ENCODE peak calls at places on chromosomes 4 and X, in four cellular contexts. L is prostate gland, Z is right lobe of liver, F is IMR-90. Q is an unnamed sample.

GRCh38 chrX:9184231-9184630 is 150.3 kb upstream of the FAM9B start:
- DNase-seq in L (no peak), Z (no peak), F (no peak), Q (no peak)

GRCh38 chr4:55635760-55636621 is at the start of gene NMU:
- DNase-seq in L (peak; percentile 8), Z (peak; percentile 61), F (no peak), Q (no peak)

GRCh38 chr4:41281038-41281634 is 24.4 kb downstream of the UCHL1 start:
- DNase-seq in L (peak; percentile 72), Z (no peak), F (peak; percentile 77), Q (no peak)

GRCh38 chr4:16643852-16644251 is 254.6 kb downstream of the LDB2 start:
- DNase-seq in L (no peak), Z (no peak), F (no peak), Q (no peak)

GRCh38 chr4:171025323-171025722 is 787.9 kb upstream of the GALNTL6 start:
- DNase-seq in L (no peak), Z (no peak), F (no peak), Q (no peak)

GRCh38 chr4:165378763-165379631 is at the start of gene CPE:
- DNase-seq in L (peak; percentile 80), Z (peak; percentile 76), F (peak; percentile 44), Q (peak; percentile 76)

GRCh38 chr4:113707013-113707412 is 54.5 kb downstream of the CAMK2D start:
- DNase-seq in L (no peak), Z (no peak), F (peak; percentile 74), Q (no peak)

GRCh38 chrX:133754657-133755056 is 230.7 kb downstream of the GPC3 start:
- DNase-seq in L (no peak), Z (no peak), F (no peak), Q (no peak)

GRCh38 chrX:45668686-45669443 is 468.2 kb upstream of the DIPK2B start:
- DNase-seq in L (no peak), Z (no peak), F (peak; percentile 95), Q (no peak)

GRCh38 chr4:5500165-5500564 is 208.2 kb downstream of the EVC2 start:
- DNase-seq in L (no peak), Z (no peak), F (peak; percentile 58), Q (no peak)

GRCh38 chr4:150960818-150961217 is 54.3 kb downstream of the LRBA start:
- DNase-seq in L (no peak), Z (no peak), F (no peak), Q (no peak)

GRCh38 chrX:82589410-82589809 is 918.7 kb upstream of the POU3F4 start:
- DNase-seq in L (no peak), Z (no peak), F (no peak), Q (no peak)

GRCh38 chr4:40475609-40476008 is 140.5 kb downstream of the CHRNA9 start:
- DNase-seq in L (no peak), Z (no peak), F (no peak), Q (no peak)

GRCh38 chrX:110425222-110425621 is 66.6 kb downstream of the RTL9 start:
- DNase-seq in L (no peak), Z (no peak), F (no peak), Q (no peak)

GRCh38 chr4:26020896-26021295 is 106.9 kb downstream of the SMIM20 start:
- DNase-seq in L (peak; percentile 23), Z (no peak), F (peak; percentile 67), Q (no peak)

GRCh38 chr4:13243152-13243551 is 241.0 kb downstream of the RAB28 start:
- DNase-seq in L (no peak), Z (no peak), F (no peak), Q (no peak)

DNA sequence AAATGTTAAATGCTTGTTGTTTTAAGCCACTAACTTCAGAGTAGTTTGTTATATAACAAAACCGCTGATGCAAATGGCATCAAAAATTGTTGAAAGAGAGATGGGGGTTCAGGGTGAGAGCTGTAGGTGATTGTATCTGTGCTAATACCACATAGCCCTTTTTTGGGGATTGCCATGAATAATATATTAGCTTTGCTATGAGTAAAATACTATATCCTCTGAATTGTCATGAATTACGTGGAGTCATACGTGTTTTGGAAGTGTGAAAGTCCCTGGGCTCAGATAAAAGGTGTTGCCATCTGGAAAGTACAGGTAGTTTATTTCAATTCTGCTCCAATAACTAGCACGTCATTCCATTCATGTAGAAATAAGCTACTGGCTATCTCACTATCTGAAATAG is 30.6 kb downstream of the DYNLT3 start:
- DNase-seq in L (no peak), Z (no peak), F (no peak), Q (no peak)
- TF ChIP-seq POLR2A in L (no peak), Z (no peak), F (no peak), Q (no peak)

GRCh38 chr4:105474110-105474518 is 252 bp upstream of the PPA2 start:
- DNase-seq in L (no peak), Z (peak; percentile 93), F (peak; percentile 77), Q (peak; percentile 79)
- TF ChIP-seq CTCF in L (no peak), Z (peak; percentile 98), F (peak; percentile 89), Q (no peak)

GRCh38 chrX:150227873-150228272 is 135.2 kb upstream of the MAMLD1 start:
- DNase-seq in L (no peak), Z (no peak), F (no peak), Q (no peak)
- H3K4me1 ChIP-seq in L (no peaks in the 10 kb centered on the region), Z (no peaks in the 10 kb centered on the region), F (no peaks in the 10 kb centered on the region), Q (no peaks in the 10 kb centered on the region)

GRCh38 chrX:30577362-30577961 is at the start of gene TASL:
- DNase-seq in L (no peak), Z (no peak), F (no peak), Q (no peak)
- TF ChIP-seq POLR2A in L (no peak), Z (peak; percentile 39), F (no peak), Q (no peak)

GRCh38 chr4:60759518-60760245 is 440.4 kb upstream of the ADGRL3 start:
- DNase-seq in L (no peak), Z (no peak), F (no peak), Q (no peak)
- TF ChIP-seq CTCF in L (no peak), Z (no peak), F (no peak), Q (no peak)

DNA sequence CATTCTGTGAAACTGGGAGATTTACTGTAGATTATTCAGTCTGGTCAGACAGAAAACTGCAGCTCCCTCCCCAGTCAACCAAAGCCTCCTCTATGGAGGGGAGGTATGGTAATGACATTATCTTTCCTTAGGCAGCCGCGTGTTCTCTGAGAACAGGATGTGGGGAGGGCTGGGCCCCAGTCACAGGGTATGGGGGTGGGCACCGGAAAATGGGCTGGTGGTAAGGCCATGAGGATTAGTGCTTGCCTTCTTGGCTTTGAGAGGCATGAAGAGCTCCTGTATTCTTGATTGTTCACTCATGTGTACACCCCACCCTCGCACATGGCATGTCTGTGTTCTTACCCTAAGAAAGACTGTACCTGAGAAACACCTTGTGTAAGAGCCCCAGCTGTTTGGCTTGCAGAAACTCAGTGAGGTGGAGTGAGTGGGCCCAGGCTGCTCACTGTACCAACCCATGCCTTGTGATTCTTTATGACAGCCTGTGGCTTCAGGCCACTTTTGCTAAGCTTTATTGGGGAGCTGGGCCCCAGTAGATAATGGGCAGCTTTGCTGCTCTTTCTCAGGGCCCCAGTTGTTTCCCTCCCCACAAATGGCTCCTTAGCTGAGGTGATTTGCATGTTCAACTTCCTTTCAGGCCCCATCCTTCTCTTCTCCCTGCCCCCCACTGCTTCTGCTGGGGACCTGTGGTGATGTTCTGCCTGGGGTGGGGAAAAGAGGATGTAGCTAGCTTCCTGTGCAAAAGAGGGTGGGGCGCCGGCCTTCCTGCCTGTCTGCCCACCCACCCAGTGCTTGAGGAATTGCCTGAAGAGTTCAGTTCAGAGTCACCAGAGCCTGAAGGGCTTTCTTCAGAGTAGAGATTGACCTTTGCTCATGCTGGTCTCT is 30.7 kb downstream of the MSN start:
- DNase-seq in L (no peak), Z (peak; percentile 66), F (no peak), Q (no peak)
- H3K4me1 ChIP-seq in L (no peaks in the 10 kb centered on the region), Z (peaks cover 4% of the 10 kb centered on the region), F (peaks cover 11% of the 10 kb centered on the region), Q (no peaks in the 10 kb centered on the region)

GRCh38 chr4:139300431-139301142 is 718 bp upstream of the NAA15 start:
- DNase-seq in L (peak; percentile 9), Z (no peak), F (peak; percentile 72), Q (no peak)

GRCh38 chr4:139304920-139305319 is 2.6 kb upstream of the NDUFC1 start:
- DNase-seq in L (no peak), Z (no peak), F (no peak), Q (no peak)

GRCh38 chr4:139301821-139302611 is at the start of gene NDUFC1:
- DNase-seq in L (peak; percentile 29), Z (peak; percentile 66), F (peak; percentile 35), Q (peak; percentile 54)

GRCh38 chr4:139299536-139299935 is 1.8 kb upstream of the NAA15 start:
- DNase-seq in L (no peak), Z (no peak), F (peak; percentile 47), Q (no peak)

DNA sequence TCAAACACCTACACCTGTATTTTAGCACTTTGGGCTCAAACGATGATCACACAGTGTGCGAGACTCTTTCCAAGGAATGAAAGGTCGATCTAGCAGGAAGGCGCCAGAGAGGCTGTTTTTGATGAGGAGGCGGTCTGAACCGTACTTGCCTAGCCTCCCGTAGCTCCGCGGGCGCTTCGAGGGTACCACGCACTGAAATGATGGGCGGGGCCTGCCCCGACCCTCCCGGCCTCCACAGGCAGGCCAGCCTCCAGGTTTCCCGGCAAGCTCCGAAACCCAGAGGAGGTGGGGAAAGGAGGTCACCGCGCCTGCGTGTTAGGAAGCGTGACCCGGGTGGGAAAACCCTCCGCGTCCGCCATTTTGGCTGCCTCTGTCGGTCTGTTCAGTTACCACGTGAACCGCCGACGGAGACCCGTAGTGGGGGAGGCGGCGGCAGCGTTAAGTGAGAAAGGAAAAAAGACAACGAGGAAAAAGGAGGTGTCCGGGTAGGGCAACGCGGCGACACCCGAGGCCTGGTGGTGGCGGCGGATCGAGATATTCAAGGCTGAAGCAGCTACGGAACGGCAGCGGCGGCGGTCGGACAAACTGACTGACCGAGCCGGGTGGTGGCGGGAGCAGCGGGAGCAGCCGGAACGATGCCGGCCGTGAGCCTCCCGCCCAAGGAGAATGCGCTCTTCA is at the start of gene NAA15:
- DNase-seq in L (peak; percentile 96), Z (peak; percentile 99), F (peak; percentile 97), Q (peak; percentile 96)
- TF ChIP-seq POLR2A in L (peak; percentile 88), Z (peak; percentile 92), F (peak; percentile 77), Q (peak; percentile 68)

DNA sequence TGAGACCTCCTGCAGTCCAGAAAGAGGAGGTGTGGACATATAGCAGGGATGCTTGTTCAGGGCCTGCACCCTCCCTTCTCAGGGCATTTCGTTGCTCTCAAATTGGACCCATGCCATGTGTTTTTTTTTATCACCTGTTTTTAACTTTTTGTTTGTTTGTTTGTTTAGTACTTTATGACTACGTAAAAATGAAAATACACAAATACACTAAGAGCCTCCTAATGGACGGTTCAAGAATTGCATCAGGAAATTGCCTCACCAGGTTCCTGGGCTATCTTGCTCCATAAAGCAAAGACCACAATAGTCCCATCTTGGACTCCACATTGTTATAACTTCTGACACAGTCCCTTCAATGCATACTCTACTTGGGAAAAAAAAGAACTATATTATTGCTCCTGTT is 1685.9 kb upstream of the TENM3 start:
- DNase-seq in L (no peak), Z (no peak), F (no peak), Q (no peak)
- TF ChIP-seq CTCF in L (no peak), Z (no peak), F (no peak), Q (no peak)

DNA sequence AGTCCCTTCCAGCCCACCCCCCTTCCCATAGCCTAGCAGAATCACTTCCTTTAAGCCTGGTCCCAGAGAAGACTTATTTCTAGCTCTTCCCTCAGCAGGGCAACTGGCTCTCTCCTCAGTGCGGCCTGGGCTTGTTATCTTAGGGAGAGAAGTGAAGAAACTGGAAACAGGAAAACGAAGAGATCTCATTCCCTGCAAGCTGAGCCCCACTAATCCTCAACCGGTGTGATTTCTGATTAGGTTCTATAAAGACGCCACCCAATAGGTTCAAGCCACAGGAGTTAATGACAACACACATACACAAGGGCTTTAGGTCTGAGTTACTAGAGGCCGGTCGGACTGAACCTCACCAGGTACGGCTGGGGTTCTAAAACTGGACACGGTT is 3.2 kb downstream of the GSX2 start:
- DNase-seq in L (no peak), Z (no peak), F (no peak), Q (no peak)
- H3K4me1 ChIP-seq in L (peaks cover 9% of the 10 kb centered on the region), Z (peaks cover 31% of the 10 kb centered on the region), F (no peaks in the 10 kb centered on the region), Q (peaks cover 12% of the 10 kb centered on the region)